ENCODE peak calls at places on chromosomes 12 and 14, in six cellular contexts. One of them, this sample, is unnamed.

GRCh38 chr14:105427893-105428485 is 8.4 kb downstream of the MTA1 start:
- DNase-seq in SK-N-SH: no peak
- DNase-seq in HepG2: no peak
- DNase-seq in K562: no peak
- DNase-seq in A549: no peak
- DNase-seq in HCT116: no peak
- DNase-seq in this sample: no peak

GRCh38 chr12:43551971-43552559 is at the start of gene ADAMTS20:
- DNase-seq in HCT116: no peak
- DNase-seq in A549: no peak
- DNase-seq in SK-N-SH: peak
- DNase-seq in K562: peak
- DNase-seq in HepG2: no peak
- DNase-seq in this sample: peak

GRCh38 chr12:78155546-78155945 is 324.9 kb downstream of the NAV3 start:
- DNase-seq in HepG2: no peak
- DNase-seq in SK-N-SH: no peak
- DNase-seq in A549: no peak
- DNase-seq in HCT116: no peak
- DNase-seq in K562: no peak
- DNase-seq in this sample: peak

GRCh38 chr12:89732511-89732910 is 23.9 kb upstream of the ATP2B1 start:
- DNase-seq in SK-N-SH: no peak
- DNase-seq in HepG2: no peak
- DNase-seq in HCT116: no peak
- DNase-seq in K562: no peak
- DNase-seq in A549: no peak
- DNase-seq in this sample: no peak

GRCh38 chr12:79822475-79822874 is 112.4 kb downstream of the PPP1R12A start:
- DNase-seq in HepG2: no peak
- DNase-seq in K562: no peak
- DNase-seq in SK-N-SH: no peak
- DNase-seq in A549: no peak
- DNase-seq in HCT116: no peak
- DNase-seq in this sample: no peak

GRCh38 chr14:68820536-68820935 is 27.7 kb upstream of the ZFP36L1 start:
- DNase-seq in A549: no peak
- DNase-seq in HepG2: no peak
- DNase-seq in K562: no peak
- DNase-seq in HCT116: no peak
- DNase-seq in SK-N-SH: no peak
- DNase-seq in this sample: no peak

GRCh38 chr12:71746983-71747611 is 7.6 kb upstream of the RAB21 start:
- DNase-seq in HCT116: peak
- DNase-seq in A549: peak
- DNase-seq in SK-N-SH: peak
- DNase-seq in HepG2: peak
- DNase-seq in K562: no peak
- DNase-seq in this sample: peak

GRCh38 chr14:74511966-74512365 is 18.4 kb downstream of the ISCA2 start:
- DNase-seq in K562: no peak
- DNase-seq in SK-N-SH: no peak
- DNase-seq in HCT116: no peak
- DNase-seq in A549: no peak
- DNase-seq in HepG2: no peak
- DNase-seq in this sample: no peak

GRCh38 chr12:127893875-127894635 is 372.9 kb upstream of the TMEM132C start:
- DNase-seq in K562: no peak
- DNase-seq in HCT116: no peak
- DNase-seq in A549: no peak
- DNase-seq in HepG2: no peak
- DNase-seq in SK-N-SH: no peak
- DNase-seq in this sample: no peak

GRCh38 chr12:6567824-6568617 is at the start of gene NOP2:
- DNase-seq in K562: peak
- DNase-seq in HCT116: peak
- DNase-seq in A549: peak
- DNase-seq in SK-N-SH: peak
- DNase-seq in HepG2: peak
- DNase-seq in this sample: peak
- TF ChIP-seq RAD21 in K562: no peak
- TF ChIP-seq RAD21 in HCT116: no peak
- TF ChIP-seq RAD21 in A549: no peak
- TF ChIP-seq RAD21 in SK-N-SH: no peak
- TF ChIP-seq RAD21 in HepG2: peak
- TF ChIP-seq RAD21 in this sample: no peak

GRCh38 chr12:96233168-96233567 is 39.0 kb downstream of the ELK3 start:
- DNase-seq in HCT116: no peak
- DNase-seq in K562: no peak
- DNase-seq in HepG2: no peak
- DNase-seq in SK-N-SH: no peak
- DNase-seq in A549: no peak
- DNase-seq in this sample: no peak
- TF ChIP-seq RAD21 in HCT116: no peak
- TF ChIP-seq RAD21 in K562: no peak
- TF ChIP-seq RAD21 in HepG2: no peak
- TF ChIP-seq RAD21 in SK-N-SH: no peak
- TF ChIP-seq RAD21 in A549: no peak
- TF ChIP-seq RAD21 in this sample: no peak

GRCh38 chr12:111455448-111456320 is 50.0 kb downstream of the SH2B3 start:
- DNase-seq in A549: no peak
- DNase-seq in SK-N-SH: no peak
- DNase-seq in HCT116: no peak
- DNase-seq in K562: no peak
- DNase-seq in HepG2: no peak
- DNase-seq in this sample: peak
- TF ChIP-seq RAD21 in A549: no peak
- TF ChIP-seq RAD21 in SK-N-SH: no peak
- TF ChIP-seq RAD21 in HCT116: no peak
- TF ChIP-seq RAD21 in K562: no peak
- TF ChIP-seq RAD21 in HepG2: no peak
- TF ChIP-seq RAD21 in this sample: no peak

GRCh38 chr12:129115558-129115957 is 262.3 kb downstream of the GLT1D1 start:
- DNase-seq in SK-N-SH: no peak
- DNase-seq in HCT116: no peak
- DNase-seq in K562: no peak
- DNase-seq in HepG2: no peak
- DNase-seq in A549: no peak
- DNase-seq in this sample: no peak

GRCh38 chr12:129106772-129107171 is 253.5 kb downstream of the GLT1D1 start:
- DNase-seq in SK-N-SH: no peak
- DNase-seq in K562: no peak
- DNase-seq in A549: no peak
- DNase-seq in HepG2: no peak
- DNase-seq in HCT116: no peak
- DNase-seq in this sample: no peak

GRCh38 chr12:129109174-129110001 is 256.1 kb downstream of the GLT1D1 start:
- DNase-seq in HCT116: no peak
- DNase-seq in K562: no peak
- DNase-seq in A549: no peak
- DNase-seq in SK-N-SH: no peak
- DNase-seq in HepG2: no peak
- DNase-seq in this sample: no peak

DNA sequence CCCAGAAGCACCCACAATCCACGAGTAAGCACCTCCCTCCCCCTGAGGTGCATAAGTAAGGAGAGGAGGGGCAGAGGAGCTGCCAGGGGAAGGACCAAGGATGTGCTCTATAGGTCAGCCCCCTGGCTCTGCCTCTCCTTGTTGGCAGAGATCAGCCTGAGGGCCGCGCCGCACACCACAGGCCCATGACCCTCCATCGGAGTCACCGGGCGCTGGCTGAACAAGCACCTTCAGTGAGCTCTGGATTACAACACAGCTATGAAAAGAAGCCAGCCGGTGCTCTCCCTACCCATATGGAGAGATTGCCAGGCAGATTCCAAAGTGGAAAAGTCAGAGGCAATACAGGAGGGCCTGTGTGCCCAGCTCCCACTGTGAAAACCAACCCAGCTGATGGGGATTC is 257.3 kb downstream of the GLT1D1 start:
- DNase-seq in A549: no peak
- DNase-seq in K562: no peak
- DNase-seq in HepG2: no peak
- DNase-seq in SK-N-SH: no peak
- DNase-seq in HCT116: no peak
- DNase-seq in this sample: no peak
- TF ChIP-seq RAD21 in A549: no peak
- TF ChIP-seq RAD21 in K562: no peak
- TF ChIP-seq RAD21 in HepG2: no peak
- TF ChIP-seq RAD21 in SK-N-SH: no peak
- TF ChIP-seq RAD21 in HCT116: no peak
- TF ChIP-seq RAD21 in this sample: no peak

GRCh38 chr12:17992002-17992656 is 97.9 kb downstream of the RERGL start:
- DNase-seq in HepG2: peak
- DNase-seq in SK-N-SH: peak
- DNase-seq in HCT116: peak
- DNase-seq in K562: peak
- DNase-seq in A549: peak
- DNase-seq in this sample: peak
- TF ChIP-seq RAD21 in HepG2: no peak
- TF ChIP-seq RAD21 in SK-N-SH: peak
- TF ChIP-seq RAD21 in HCT116: peak
- TF ChIP-seq RAD21 in K562: no peak
- TF ChIP-seq RAD21 in A549: peak
- TF ChIP-seq RAD21 in this sample: peak

GRCh38 chr12:108239378-108239777 is 99.7 kb downstream of the CMKLR1 start:
- DNase-seq in HCT116: no peak
- DNase-seq in K562: no peak
- DNase-seq in SK-N-SH: no peak
- DNase-seq in A549: no peak
- DNase-seq in HepG2: no peak
- DNase-seq in this sample: no peak

GRCh38 chr12:108240928-108241327 is 98.2 kb downstream of the CMKLR1 start:
- DNase-seq in HCT116: no peak
- DNase-seq in SK-N-SH: no peak
- DNase-seq in K562: no peak
- DNase-seq in A549: no peak
- DNase-seq in HepG2: no peak
- DNase-seq in this sample: no peak

GRCh38 chr12:108240027-108240785 is 98.9 kb downstream of the CMKLR1 start:
- DNase-seq in SK-N-SH: no peak
- DNase-seq in HCT116: no peak
- DNase-seq in A549: no peak
- DNase-seq in HepG2: no peak
- DNase-seq in K562: no peak
- DNase-seq in this sample: no peak

GRCh38 chr12:108238474-108238873 is 100.6 kb downstream of the CMKLR1 start:
- DNase-seq in SK-N-SH: no peak
- DNase-seq in K562: no peak
- DNase-seq in HCT116: no peak
- DNase-seq in HepG2: no peak
- DNase-seq in A549: no peak
- DNase-seq in this sample: no peak

GRCh38 chr12:108241961-108242360 is 97.2 kb downstream of the CMKLR1 start:
- DNase-seq in HepG2: no peak
- DNase-seq in HCT116: no peak
- DNase-seq in SK-N-SH: no peak
- DNase-seq in K562: no peak
- DNase-seq in A549: no peak
- DNase-seq in this sample: no peak
- TF ChIP-seq RAD21 in HepG2: no peak
- TF ChIP-seq RAD21 in HCT116: no peak
- TF ChIP-seq RAD21 in SK-N-SH: no peak
- TF ChIP-seq RAD21 in K562: no peak
- TF ChIP-seq RAD21 in A549: no peak
- TF ChIP-seq RAD21 in this sample: no peak

GRCh38 chr14:90658541-90658967 is 157.7 kb downstream of the TTC7B start:
- DNase-seq in HCT116: no peak
- DNase-seq in HepG2: no peak
- DNase-seq in K562: no peak
- DNase-seq in A549: no peak
- DNase-seq in SK-N-SH: no peak
- DNase-seq in this sample: peak
- TF ChIP-seq RAD21 in HCT116: no peak
- TF ChIP-seq RAD21 in HepG2: no peak
- TF ChIP-seq RAD21 in K562: no peak
- TF ChIP-seq RAD21 in A549: no peak
- TF ChIP-seq RAD21 in SK-N-SH: no peak
- TF ChIP-seq RAD21 in this sample: no peak